ENCODE peak calls at places on chromosomes 3 and 15, in five cellular contexts. M is GM12878, C is HepG2, F is H1, Q is K562. J is an unnamed sample.
A peak's percentile ranks its signal among the peaks of the same experiment; 100 is the strongest.

GRCh38 chr3:114427407-114428172 is 133.8 kb downstream of the TIGIT start:
- DNase-seq in M (no peak), C (no peak), F (no peak), Q (no peak), J (no peak)

GRCh38 chr15:63379492-63380150 is 2.0 kb downstream of the CA12 start:
- DNase-seq in M (no peak), C (no peak), F (no peak), Q (no peak), J (no peak)

GRCh38 chr3:32283304-32283703 is 44.8 kb downstream of the CMTM8 start:
- DNase-seq in M (no peak), C (no peak), F (no peak), Q (no peak), J (no peak)

GRCh38 chr3:174270841-174271240 is 588.3 kb upstream of the NAALADL2 start:
- DNase-seq in M (no peak), C (no peak), F (no peak), Q (no peak), J (no peak)

GRCh38 chr3:62238431-62238830 is 134.9 kb downstream of the FEZF2 start:
- DNase-seq in M (no peak), C (no peak), F (no peak), Q (no peak), J (no peak)

GRCh38 chr3:47381317-47382157 is 716 bp downstream of the PTPN23 start:
- DNase-seq in M (peak; percentile 45), C (peak; percentile 80), F (peak; percentile 60), Q (peak; percentile 91), J (peak; percentile 85)

GRCh38 chr15:25850154-25851111 is 12.7 kb downstream of the ATP10A start:
- DNase-seq in M (peak; percentile 28), C (peak; percentile 74), F (no peak), Q (peak; percentile 76), J (peak; percentile 78)

GRCh38 chr3:195023989-195024388 is 247.0 kb downstream of the XXYLT1 start:
- DNase-seq in M (no peak), C (no peak), F (no peak), Q (no peak), J (no peak)

GRCh38 chr3:135056733-135057310 is 261.8 kb downstream of the EPHB1 start:
- DNase-seq in M (no peak), C (no peak), F (no peak), Q (no peak), J (no peak)

GRCh38 chr3:135055449-135055848 is 260.4 kb downstream of the EPHB1 start:
- DNase-seq in M (no peak), C (no peak), F (no peak), Q (no peak), J (no peak)

GRCh38 chr3:135057996-135058395 is 262.9 kb downstream of the EPHB1 start:
- DNase-seq in M (no peak), C (no peak), F (no peak), Q (no peak), J (no peak)

GRCh38 chr3:135059580-135059979 is 264.5 kb downstream of the EPHB1 start:
- DNase-seq in M (no peak), C (no peak), F (no peak), Q (no peak), J (no peak)

DNA sequence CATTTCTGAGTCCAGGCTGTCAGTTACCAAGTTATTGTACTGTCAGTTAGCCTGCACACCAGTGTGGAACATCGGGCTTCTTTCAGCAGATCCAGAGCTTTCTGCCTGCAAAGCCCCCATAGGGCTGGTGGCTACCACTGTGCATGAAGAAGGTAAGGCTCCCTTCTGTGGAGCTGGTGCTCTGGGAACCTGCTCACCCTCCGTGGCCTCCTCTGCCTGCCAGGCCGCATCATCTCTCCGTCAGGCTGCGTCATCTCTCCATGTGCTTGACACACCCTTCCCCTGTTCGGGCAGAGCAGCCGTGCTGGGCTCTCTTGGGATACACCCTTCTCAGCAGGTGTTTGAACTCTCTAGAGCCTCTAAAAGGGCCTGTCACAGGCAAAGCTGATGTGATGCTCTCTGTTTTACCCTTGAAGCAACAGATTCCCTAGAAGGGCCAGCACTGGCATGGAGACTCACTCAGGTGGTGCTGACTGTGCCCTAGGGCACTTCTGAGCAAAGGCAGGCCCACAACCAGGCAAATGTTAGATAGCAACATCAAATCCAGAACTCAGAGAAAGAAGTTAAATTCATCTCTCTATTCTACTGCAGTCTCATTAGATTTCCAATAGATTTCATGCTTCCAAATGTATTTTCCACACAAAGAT is 261.1 kb downstream of the EPHB1 start:
- DNase-seq in M (no peak), C (no peak), F (no peak), Q (no peak), J (no peak)
- TF ChIP-seq HDAC2 in M (no peak), C (no peak), F (no peak), Q (no peak), J (no peak)

DNA sequence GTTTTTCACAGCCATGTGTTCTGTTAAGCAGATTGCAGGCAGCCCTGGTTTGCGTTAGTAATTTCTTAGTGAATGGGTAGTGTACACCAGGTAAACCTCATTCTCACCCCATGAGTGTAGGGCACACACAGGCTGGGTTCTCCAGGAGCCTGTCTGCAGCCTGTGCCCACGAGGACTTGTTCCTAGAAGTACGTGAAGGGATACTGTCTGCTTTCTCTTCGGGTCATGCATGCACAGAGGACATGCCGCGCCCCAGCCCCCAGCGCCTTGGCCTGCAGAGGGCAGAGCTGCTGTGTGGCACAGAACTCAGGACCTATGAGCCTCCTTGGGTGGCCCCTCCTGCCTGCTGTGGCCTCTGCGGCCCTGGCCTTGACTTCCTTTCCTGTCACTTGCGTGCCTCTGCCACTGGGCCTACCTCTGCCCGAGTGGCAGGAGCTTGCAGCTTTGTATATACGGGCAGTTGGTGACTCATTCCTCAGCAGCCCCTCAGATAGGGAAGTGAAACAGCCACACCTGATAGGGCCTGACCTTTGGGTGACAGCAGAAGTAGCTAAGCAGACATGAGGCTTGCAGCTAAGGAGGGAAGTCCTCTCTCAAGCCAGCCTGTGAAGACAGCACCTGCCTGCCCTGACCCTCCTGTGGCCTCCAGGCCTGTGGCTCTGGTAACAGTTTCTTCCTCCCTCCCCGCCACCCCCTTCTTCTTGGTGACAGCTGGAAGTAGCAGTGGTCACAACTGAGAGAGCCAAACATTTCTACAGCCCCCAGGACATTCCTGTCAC is 19.5 kb downstream of the PPCDC start:
- DNase-seq in M (peak; percentile 100), C (peak; percentile 93), F (no peak), Q (peak; percentile 68), J (peak; percentile 76)
- TF ChIP-seq EP300 in M (peak; percentile 99), C (no peak), F (no peak), Q (peak; percentile 80), J (no peak)

GRCh38 chr3:126152931-126153694 is 27.3 kb downstream of the ALDH1L1 start:
- DNase-seq in M (no peak), C (no peak), F (no peak), Q (no peak), J (no peak)
- TF ChIP-seq HDAC2 in M (no peak), C (no peak), F (no peak), Q (no peak), J (no peak)

GRCh38 chr15:85604194-85604593 is 190.5 kb downstream of the KLHL25 start:
- DNase-seq in M (no peak), C (no peak), F (no peak), Q (no peak), J (no peak)
- TF ChIP-seq EP300 in M (no peak), C (no peak), F (no peak), Q (no peak), J (no peak)

GRCh38 chr15:29196306-29196705 is 73.3 kb downstream of the NSMCE3 start:
- DNase-seq in M (no peak), C (no peak), F (peak; percentile 13), Q (no peak), J (no peak)
- TF ChIP-seq HDAC2 in M (no peak), C (no peak), F (no peak), Q (no peak), J (no peak)

DNA sequence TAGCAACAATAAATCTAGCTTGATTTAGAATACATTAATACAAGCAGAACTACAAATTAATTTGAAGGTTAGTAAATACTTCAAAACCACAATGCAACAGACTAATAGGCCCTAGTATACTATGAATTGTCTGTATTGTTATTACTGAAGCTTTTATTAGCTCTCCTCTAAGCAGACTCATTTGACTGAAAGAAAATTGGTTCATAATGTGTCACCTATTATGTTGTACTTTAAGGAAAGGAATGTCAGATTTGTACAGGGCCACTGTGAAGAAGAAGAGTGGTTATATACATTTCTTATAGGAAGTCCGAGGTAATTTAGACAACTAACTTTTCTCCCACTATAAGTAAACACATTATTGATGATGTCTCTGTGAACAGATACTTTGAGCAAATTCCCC is 954.5 kb downstream of the ZPLD1 start:
- DNase-seq in M (no peak), C (no peak), F (no peak), Q (no peak), J (no peak)
- TF ChIP-seq EP300 in M (no peak), C (no peak), F (no peak), Q (no peak), J (no peak)